ENCODE peak calls at places on chromosome 3, in eight cellular contexts. Y, X, T, M, S, G, B and J are unnamed samples.

GRCh38 chr3:25441234-25441856 is 13.3 kb downstream of the RARB start:
- DNase-seq in Y (peak), G (no peak), T (no peak), B (no peak), X (no peak), M (peak), S (no peak), J (peak)

GRCh38 chr3:127452321-127452821 is 138.2 kb downstream of the TPRA1 start:
- DNase-seq in Y (no peak), S (no peak), B (no peak), G (no peak), X (no peak), M (no peak), T (no peak), J (no peak)

GRCh38 chr3:21216598-21216997 is 534.4 kb downstream of the ZNF385D start:
- DNase-seq in M (no peak), T (no peak), B (no peak), X (no peak), S (peak), Y (peak), G (no peak), J (no peak)

GRCh38 chr3:146895026-146895749 is 290.0 kb upstream of the PLSCR5 start:
- DNase-seq in G (no peak), X (no peak), B (no peak), S (no peak), Y (no peak), T (peak), M (no peak), J (no peak)

GRCh38 chr3:88936837-88937236 is 170.6 kb upstream of the EPHA3 start:
- DNase-seq in X (no peak), S (no peak), M (no peak), G (no peak), B (no peak), Y (no peak), T (no peak), J (no peak)

GRCh38 chr3:61093364-61093763 is 157.9 kb downstream of the FHIT start:
- DNase-seq in S (no peak), M (no peak), B (no peak), T (no peak), X (no peak), G (no peak), Y (no peak), J (no peak)

GRCh38 chr3:50671331-50671730 is 3.4 kb upstream of the DOCK3 start:
- DNase-seq in Y (no peak), M (no peak), S (peak), T (peak), X (no peak), B (no peak), G (no peak), J (no peak)

GRCh38 chr3:123730816-123731215 is 146.0 kb upstream of the HACD2 start:
- DNase-seq in X (no peak), T (no peak), Y (no peak), S (no peak), B (no peak), M (no peak), G (no peak), J (no peak)

GRCh38 chr3:67654832-67655152 is 380 bp upstream of the SUCLG2 start:
- DNase-seq in M (no peak), S (no peak), Y (no peak), G (no peak), B (no peak), T (no peak), X (no peak), J (no peak)

GRCh38 chr3:42216820-42217416 is 49.1 kb downstream of the CCK start:
- DNase-seq in B (no peak), T (no peak), M (no peak), G (no peak), Y (no peak), X (no peak), S (no peak), J (no peak)

GRCh38 chr3:143302638-143303171 is 183.1 kb downstream of the CHST2 start:
- DNase-seq in T (peak), S (no peak), G (no peak), M (no peak), Y (peak), B (peak), X (no peak), J (peak)

GRCh38 chr3:24160424-24160823 is 215.3 kb downstream of the NR1D2 start:
- DNase-seq in S (no peak), X (no peak), T (peak), B (no peak), Y (no peak), M (no peak), G (no peak), J (no peak)

GRCh38 chr3:8457039-8457438 is 44.6 kb upstream of the LMCD1 start:
- DNase-seq in B (no peak), X (no peak), G (no peak), S (no peak), M (no peak), Y (no peak), T (no peak), J (no peak)

GRCh38 chr3:72763751-72764440 is 84.3 kb downstream of the SHQ1 start:
- DNase-seq in M (no peak), G (no peak), S (no peak), X (no peak), Y (no peak), T (peak), B (no peak), J (no peak)

GRCh38 chr3:69329897-69330296 is 56.0 kb downstream of the FRMD4B start:
- DNase-seq in G (no peak), S (no peak), B (no peak), X (no peak), Y (no peak), M (no peak), T (peak), J (no peak)